ENCODE peak calls at places on chromosome 15, in five cellular contexts. One of them, this sample, is unnamed.

GRCh38 chr15:39785806-39786205 is 3.2 kb upstream of the FSIP1 start:
- DNase-seq in K562: no peak
- DNase-seq in HepG2: no peak
- DNase-seq in GM12878: no peak
- DNase-seq in H1: no peak
- DNase-seq in this sample: no peak

GRCh38 chr15:27679203-27679602 is 419.9 kb downstream of the OCA2 start:
- DNase-seq in K562: no peak
- DNase-seq in HepG2: no peak
- DNase-seq in GM12878: no peak
- DNase-seq in H1: no peak
- DNase-seq in this sample: no peak

GRCh38 chr15:25792128-25792527 is 71.0 kb downstream of the ATP10A start:
- DNase-seq in K562: no peak
- DNase-seq in HepG2: no peak
- DNase-seq in GM12878: no peak
- DNase-seq in H1: no peak
- DNase-seq in this sample: no peak

GRCh38 chr15:28125673-28126651 is 26.8 kb upstream of the OCA2 start:
- DNase-seq in K562: peak; percentile 48
- DNase-seq in HepG2: peak; percentile 37
- DNase-seq in GM12878: no peak
- DNase-seq in H1: no peak
- DNase-seq in this sample: peak; percentile 63

GRCh38 chr15:49606594-49606993 is 14.0 kb downstream of the FAM227B start:
- DNase-seq in K562: no peak
- DNase-seq in HepG2: no peak
- DNase-seq in GM12878: no peak
- DNase-seq in H1: no peak
- DNase-seq in this sample: no peak

GRCh38 chr15:28281876-28282275 is 40.1 kb downstream of the HERC2 start:
- DNase-seq in K562: no peak
- DNase-seq in HepG2: no peak
- DNase-seq in GM12878: no peak
- DNase-seq in H1: no peak
- DNase-seq in this sample: no peak

GRCh38 chr15:47384316-47384715 is 333.0 kb upstream of the SEMA6D start:
- DNase-seq in K562: no peak
- DNase-seq in HepG2: no peak
- DNase-seq in GM12878: no peak
- DNase-seq in H1: peak; percentile 7
- DNase-seq in this sample: peak; percentile 0

GRCh38 chr15:74274485-74275038 is 38.4 kb downstream of the CCDC33 start:
- DNase-seq in K562: no peak
- DNase-seq in HepG2: no peak
- DNase-seq in GM12878: no peak
- DNase-seq in H1: no peak
- DNase-seq in this sample: no peak

GRCh38 chr15:63977102-63977501 is 69.2 kb downstream of the DAPK2 start:
- DNase-seq in K562: no peak
- DNase-seq in HepG2: no peak
- DNase-seq in GM12878: no peak
- DNase-seq in H1: no peak
- DNase-seq in this sample: no peak

GRCh38 chr15:35215095-35215494 is 130.0 kb upstream of the NANOGP8 start:
- DNase-seq in K562: no peak
- DNase-seq in HepG2: no peak
- DNase-seq in GM12878: no peak
- DNase-seq in H1: no peak
- DNase-seq in this sample: no peak

GRCh38 chr15:67828379-67828968 is 3.2 kb downstream of the SKOR1 start:
- DNase-seq in K562: no peak
- DNase-seq in HepG2: no peak
- DNase-seq in GM12878: no peak
- DNase-seq in H1: no peak
- DNase-seq in this sample: no peak

GRCh38 chr15:37017031-37017625 is 83.2 kb downstream of the MEIS2 start:
- DNase-seq in K562: no peak
- DNase-seq in HepG2: no peak
- DNase-seq in GM12878: no peak
- DNase-seq in H1: no peak
- DNase-seq in this sample: no peak

GRCh38 chr15:25481208-25481862 is 42.5 kb upstream of the UBE3A start:
- DNase-seq in K562: no peak
- DNase-seq in HepG2: no peak
- DNase-seq in GM12878: no peak
- DNase-seq in H1: peak; percentile 65
- DNase-seq in this sample: no peak

GRCh38 chr15:42165081-42165480 is 8.6 kb upstream of the PLA2G4F start:
- DNase-seq in K562: no peak
- DNase-seq in HepG2: no peak
- DNase-seq in GM12878: no peak
- DNase-seq in H1: no peak
- DNase-seq in this sample: no peak

GRCh38 chr15:45174577-45174976 is 13.2 kb downstream of the SHF start:
- DNase-seq in K562: no peak
- DNase-seq in HepG2: no peak
- DNase-seq in GM12878: no peak
- DNase-seq in H1: no peak
- DNase-seq in this sample: no peak

GRCh38 chr15:43225201-43225949 is 4.6 kb upstream of the EPB42 start:
- DNase-seq in K562: no peak
- DNase-seq in HepG2: peak; percentile 63
- DNase-seq in GM12878: peak; percentile 45
- DNase-seq in H1: no peak
- DNase-seq in this sample: peak; percentile 42

GRCh38 chr15:65326844-65327243 is 22.4 kb downstream of the RNU5B-1 start:
- DNase-seq in K562: no peak
- DNase-seq in HepG2: no peak
- DNase-seq in GM12878: no peak
- DNase-seq in H1: no peak
- DNase-seq in this sample: no peak

GRCh38 chr15:71186971-71187960 is 72.0 kb downstream of the THSD4 start:
- DNase-seq in K562: no peak
- DNase-seq in HepG2: no peak
- DNase-seq in GM12878: no peak
- DNase-seq in H1: no peak
- DNase-seq in this sample: no peak

GRCh38 chr15:99454107-99454809 is 111.5 kb upstream of the MEF2A start:
- DNase-seq in K562: no peak
- DNase-seq in HepG2: no peak
- DNase-seq in GM12878: no peak
- DNase-seq in H1: no peak
- DNase-seq in this sample: no peak

GRCh38 chr15:52559583-52559982 is 9.2 kb downstream of the ARPP19 start:
- DNase-seq in K562: no peak
- DNase-seq in HepG2: no peak
- DNase-seq in GM12878: no peak
- DNase-seq in H1: no peak
- DNase-seq in this sample: no peak

GRCh38 chr15:85499498-85499897 is 119.1 kb downstream of the AKAP13 start:
- DNase-seq in K562: no peak
- DNase-seq in HepG2: no peak
- DNase-seq in GM12878: no peak
- DNase-seq in H1: no peak
- DNase-seq in this sample: no peak

GRCh38 chr15:58484794-58485600 is 53.2 kb downstream of the LIPC start:
- DNase-seq in K562: no peak
- DNase-seq in HepG2: no peak
- DNase-seq in GM12878: no peak
- DNase-seq in H1: no peak
- DNase-seq in this sample: no peak

GRCh38 chr15:64383760-64384159 is 2.5 kb upstream of the PCLAF start:
- DNase-seq in K562: no peak
- DNase-seq in HepG2: no peak
- DNase-seq in GM12878: no peak
- DNase-seq in H1: no peak
- DNase-seq in this sample: no peak

GRCh38 chr15:31403606-31404005 is 77.0 kb downstream of the KLF13 start:
- DNase-seq in K562: no peak
- DNase-seq in HepG2: no peak
- DNase-seq in GM12878: no peak
- DNase-seq in H1: no peak
- DNase-seq in this sample: no peak

GRCh38 chr15:60179786-60180391 is 175.8 kb downstream of the FOXB1 start:
- DNase-seq in K562: peak; percentile 42
- DNase-seq in HepG2: peak; percentile 25
- DNase-seq in GM12878: peak; percentile 3
- DNase-seq in H1: no peak
- DNase-seq in this sample: peak; percentile 60

GRCh38 chr15:70099167-70099965 is 1.6 kb upstream of the TLE3 start:
- DNase-seq in K562: peak; percentile 100
- DNase-seq in HepG2: peak; percentile 96
- DNase-seq in GM12878: peak; percentile 94
- DNase-seq in H1: peak; percentile 100
- DNase-seq in this sample: peak; percentile 100
- TF ChIP-seq POLR2A in K562: peak; percentile 96
- TF ChIP-seq POLR2A in HepG2: peak; percentile 92
- TF ChIP-seq POLR2A in GM12878: peak; percentile 82
- TF ChIP-seq POLR2A in H1: peak; percentile 95
- TF ChIP-seq POLR2A in this sample: peak; percentile 85

DNA sequence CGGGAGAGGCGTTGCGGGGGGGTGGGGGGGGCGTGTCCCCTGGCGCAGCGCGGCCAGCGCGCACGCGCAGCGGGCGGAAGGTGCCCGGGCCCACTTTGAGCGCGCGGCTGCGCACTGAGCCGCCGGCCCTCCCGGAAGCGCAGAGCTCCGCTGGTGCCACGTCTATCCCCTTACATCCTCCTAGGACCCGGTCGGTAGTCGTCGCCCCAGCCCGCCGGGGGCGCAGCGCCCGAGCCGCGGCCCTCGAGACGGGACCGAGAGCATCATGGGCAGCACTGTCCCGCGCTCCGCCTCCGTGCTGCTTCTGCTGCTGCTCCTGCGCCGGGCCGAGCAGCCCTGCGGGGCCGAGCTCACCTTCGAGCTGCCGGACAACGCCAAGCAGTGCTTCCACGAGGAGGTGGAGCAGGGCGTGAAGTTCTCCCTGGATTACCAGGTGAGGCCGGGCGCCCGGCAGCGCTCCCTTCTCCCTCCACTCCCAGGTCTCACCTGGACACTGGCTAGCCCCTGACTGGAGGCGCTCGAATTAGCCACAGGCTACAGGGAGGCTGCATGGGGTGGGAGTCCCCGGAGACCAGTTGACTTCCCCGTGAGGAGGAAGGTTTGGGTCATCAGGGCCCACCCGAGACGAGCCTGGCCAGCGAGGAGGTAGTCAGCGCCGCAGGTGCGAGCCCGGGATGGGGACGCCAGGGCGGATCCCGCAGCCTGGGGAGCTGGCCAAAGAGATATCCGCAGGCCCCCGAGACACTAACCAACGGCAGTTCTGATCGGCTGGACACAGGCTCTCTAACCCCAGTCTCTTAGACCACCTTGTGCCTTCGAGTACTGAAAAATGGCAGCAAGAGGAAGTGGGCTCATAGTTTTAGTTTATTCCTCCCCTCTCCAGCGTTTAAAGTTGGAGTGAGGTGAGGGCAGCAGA is at the start of gene TMED3:
- DNase-seq in K562: peak; percentile 98
- DNase-seq in HepG2: peak; percentile 85
- DNase-seq in GM12878: peak; percentile 45
- DNase-seq in H1: peak; percentile 47
- DNase-seq in this sample: peak; percentile 98
- TF ChIP-seq HDAC2 in K562: peak; percentile 22
- TF ChIP-seq HDAC2 in HepG2: peak; percentile 12
- TF ChIP-seq HDAC2 in GM12878: no peak
- TF ChIP-seq HDAC2 in H1: peak; percentile 14
- TF ChIP-seq HDAC2 in this sample: no peak

DNA sequence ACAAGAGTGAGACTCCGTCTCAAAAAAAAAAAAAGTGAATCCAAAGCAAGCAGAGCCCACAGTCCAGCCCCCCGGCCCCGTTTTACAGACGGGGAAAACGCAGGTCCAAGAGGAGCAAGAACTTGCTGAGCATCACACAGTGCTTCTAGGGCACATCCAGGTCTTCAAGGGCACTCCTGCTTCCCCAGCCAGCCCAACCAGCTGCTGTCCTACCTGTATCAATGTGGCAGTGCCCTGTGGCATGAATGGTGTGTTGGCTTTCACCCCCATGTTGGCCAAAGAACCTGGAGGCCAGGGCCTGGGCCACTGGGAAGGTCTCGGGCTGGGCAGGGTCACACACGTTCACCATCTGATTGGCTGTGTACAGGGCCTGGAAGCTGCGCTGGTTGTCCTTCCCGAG is 4.6 kb downstream of the MAN2C1 start:
- DNase-seq in K562: no peak
- DNase-seq in HepG2: no peak
- DNase-seq in GM12878: no peak
- DNase-seq in H1: no peak
- DNase-seq in this sample: no peak
- TF ChIP-seq POLR2A in K562: no peak
- TF ChIP-seq POLR2A in HepG2: no peak
- TF ChIP-seq POLR2A in GM12878: no peak
- TF ChIP-seq POLR2A in H1: no peak
- TF ChIP-seq POLR2A in this sample: no peak

DNA sequence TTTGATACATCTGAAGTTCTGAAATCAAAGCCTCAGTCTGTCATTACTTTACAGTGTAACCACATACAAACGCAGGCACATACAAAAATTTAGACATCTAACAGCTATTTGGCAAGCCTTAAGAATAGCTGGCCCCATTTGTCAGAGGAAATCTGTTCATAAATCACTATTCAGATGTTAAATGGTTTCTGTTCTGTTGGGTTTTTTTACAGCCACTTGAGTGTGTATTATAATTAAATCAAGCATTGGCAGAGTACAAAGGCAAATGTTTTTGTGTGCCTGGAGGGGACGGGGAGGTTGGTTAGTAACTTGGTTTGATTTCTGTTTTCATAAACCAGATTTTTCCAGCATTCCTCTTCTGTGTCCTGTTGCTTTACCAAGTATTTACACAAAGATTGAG is 24.1 kb downstream of the PIGB start:
- DNase-seq in K562: no peak
- DNase-seq in HepG2: no peak
- DNase-seq in GM12878: no peak
- DNase-seq in H1: no peak
- DNase-seq in this sample: no peak
- TF ChIP-seq HDAC2 in K562: no peak
- TF ChIP-seq HDAC2 in HepG2: no peak
- TF ChIP-seq HDAC2 in GM12878: no peak
- TF ChIP-seq HDAC2 in H1: no peak
- TF ChIP-seq HDAC2 in this sample: no peak

GRCh38 chr15:50765202-50765967 is at the start of gene SPPL2A:
- DNase-seq in K562: peak; percentile 97
- DNase-seq in HepG2: peak; percentile 89
- DNase-seq in GM12878: no peak
- DNase-seq in H1: no peak
- DNase-seq in this sample: peak; percentile 95
- TF ChIP-seq POLR2A in K562: peak; percentile 94
- TF ChIP-seq POLR2A in HepG2: peak; percentile 81
- TF ChIP-seq POLR2A in GM12878: peak; percentile 94
- TF ChIP-seq POLR2A in H1: peak; percentile 92
- TF ChIP-seq POLR2A in this sample: peak; percentile 96

This sample was measured in A549.